ENCODE peak calls at places on chromosomes 6 and 20, in four cellular contexts. I, W, V and C are unnamed samples.

GRCh38 chr6:15320683-15321082 is 74.8 kb downstream of the JARID2 start:
- DNase-seq in I (peak), W (no peak), V (no peak), C (no peak)

GRCh38 chr6:80282913-80283554 is 176.6 kb downstream of the BCKDHB start:
- DNase-seq in I (no peak), W (no peak), V (no peak), C (no peak)

GRCh38 chr20:48759631-48760245 is 68.1 kb downstream of the PREX1 start:
- DNase-seq in I (no peak), W (no peak), V (no peak), C (no peak)

GRCh38 chr6:79168695-79168980 is 65.8 kb downstream of the HMGN3 start:
- DNase-seq in I (peak), W (no peak), V (no peak), C (no peak)

GRCh38 chr6:21836772-21837460 is 243.4 kb downstream of the SOX4 start:
- DNase-seq in I (no peak), W (no peak), V (no peak), C (no peak)

GRCh38 chr20:43915209-43916072 is 789 bp downstream of the TOX2 start:
- DNase-seq in I (peak), W (no peak), V (no peak), C (no peak)

GRCh38 chr6:121590941-121591340 is 155.5 kb downstream of the GJA1 start:
- DNase-seq in I (no peak), W (no peak), V (no peak), C (no peak)

GRCh38 chr6:151321438-151321837 is 69.9 kb downstream of the ZBTB2 start:
- DNase-seq in I (no peak), W (no peak), V (no peak), C (no peak)

GRCh38 chr6:31114970-31115849 is 610 bp downstream of the PSORS1C1 start:
- DNase-seq in I (peak), W (no peak), V (peak), C (peak)

GRCh38 chr6:118559659-118560058 is 11.6 kb downstream of the PLN start:
- DNase-seq in I (no peak), W (no peak), V (no peak), C (no peak)

GRCh38 chr6:157169186-157169585 is 154.1 kb downstream of the TMEM242 start:
- DNase-seq in I (no peak), W (no peak), V (no peak), C (no peak)

GRCh38 chr6:110814488-110815259 is 595 bp downstream of the CDK19 start:
- DNase-seq in I (peak), W (peak), V (peak), C (peak)

GRCh38 chr6:142950291-142950690 is 5.3 kb upstream of the HIVEP2 start:
- DNase-seq in I (no peak), W (no peak), V (no peak), C (no peak)

GRCh38 chr20:47607208-47607613 is 105.5 kb downstream of the NCOA3 start:
- DNase-seq in I (peak), W (no peak), V (no peak), C (peak)

GRCh38 chr6:129575378-129576118 is 134.4 kb downstream of the ARHGAP18 start:
- DNase-seq in I (peak), W (no peak), V (no peak), C (peak)

GRCh38 chr6:153437193-153437592 is 306.1 kb upstream of the RGS17 start:
- DNase-seq in I (no peak), W (no peak), V (no peak), C (no peak)

GRCh38 chr6:126312013-126312665 is 27.8 kb upstream of the CENPW start:
- DNase-seq in I (no peak), W (no peak), V (no peak), C (peak)

GRCh38 chr20:38790210-38791053 is 15.1 kb upstream of the PPP1R16B start:
- DNase-seq in I (peak), W (no peak), V (no peak), C (peak)

GRCh38 chr6:154399097-154399496 is 42.5 kb upstream of the IPCEF1 start:
- DNase-seq in I (no peak), W (no peak), V (no peak), C (no peak)

GRCh38 chr6:157030756-157031155 is 253.6 kb downstream of the ARID1B start:
- DNase-seq in I (no peak), W (no peak), V (no peak), C (no peak)

GRCh38 chr20:44442298-44443070 is 33.2 kb upstream of the TTPAL start:
- DNase-seq in I (no peak), W (no peak), V (no peak), C (peak)

GRCh38 chr6:136563386-136564152 is 13.3 kb upstream of the MAP7 start:
- DNase-seq in I (no peak), W (no peak), V (no peak), C (no peak)

GRCh38 chr6:75098709-75099108 is 107.1 kb downstream of the COL12A1 start:
- DNase-seq in I (peak), W (peak), V (peak), C (peak)

GRCh38 chr6:81997091-81997926 is 244.8 kb upstream of the TENT5A start:
- DNase-seq in I (peak), W (no peak), V (no peak), C (peak)

GRCh38 chr20:710762-711120 is 35.1 kb upstream of the SCRT2 start:
- DNase-seq in I (no peak), W (no peak), V (no peak), C (no peak)

GRCh38 chr20:37343212-37343993 is 2.5 kb upstream of the SRC start:
- DNase-seq in I (no peak), W (no peak), V (no peak), C (no peak)
- H3K27ac ChIP-seq in I (no peak), W (no peak), V (no peak), C (peak)

GRCh38 chr6:144777249-144777648 is 492.1 kb downstream of the UTRN start:
- DNase-seq in I (no peak), W (no peak), V (no peak), C (no peak)

GRCh38 chr6:144778056-144778455 is 492.9 kb downstream of the UTRN start:
- DNase-seq in I (no peak), W (no peak), V (no peak), C (no peak)

GRCh38 chr6:144781836-144782235 is 496.7 kb downstream of the UTRN start:
- DNase-seq in I (no peak), W (no peak), V (no peak), C (no peak)

GRCh38 chr6:144776031-144776819 is 491.1 kb downstream of the UTRN start:
- DNase-seq in I (no peak), W (no peak), V (no peak), C (no peak)

DNA sequence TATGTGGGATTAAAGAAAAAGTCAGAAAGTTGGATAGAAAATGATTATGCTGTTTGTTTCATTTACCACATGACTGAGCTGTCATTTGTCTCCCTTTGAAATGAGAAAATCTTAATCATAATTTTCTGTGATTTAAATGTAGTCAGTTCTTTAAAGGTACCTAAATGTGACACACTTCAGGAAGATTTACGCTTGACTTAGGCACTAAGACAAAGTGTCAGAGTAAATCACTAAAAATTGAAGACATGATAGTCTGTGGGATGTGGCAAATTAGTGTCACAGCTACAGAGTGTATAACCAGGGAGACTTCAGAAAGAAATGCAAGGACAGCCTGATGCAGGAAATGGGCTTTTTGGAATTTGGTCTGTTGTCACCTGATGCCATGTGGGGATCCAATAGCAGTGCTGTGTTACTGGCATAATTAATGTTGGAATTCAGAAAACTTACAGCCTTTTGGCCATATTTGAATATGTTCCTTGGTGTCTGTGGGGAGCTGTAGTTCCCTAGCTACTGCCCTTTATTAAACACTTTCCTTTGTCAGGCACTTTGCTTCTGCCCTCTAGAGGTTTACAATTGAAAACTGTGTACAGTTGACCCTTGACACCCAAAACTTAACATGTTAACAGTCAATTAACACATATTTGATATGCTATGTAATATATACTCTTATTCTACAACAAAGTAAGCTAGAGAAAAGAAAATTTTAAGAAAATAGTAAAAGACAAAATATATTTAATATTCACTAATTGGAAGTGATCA is 493.8 kb downstream of the UTRN start:
- DNase-seq in I (no peak), W (no peak), V (no peak), C (no peak)
- TF ChIP-seq CTCF in I (no peak), W (no peak), V (no peak), C (no peak)

GRCh38 chr20:59147197-59147596 is 16.4 kb upstream of the ZNF831 start:
- DNase-seq in I (no peak), W (no peak), V (no peak), C (no peak)
- H3K27ac ChIP-seq in I (no peak), W (peak), V (peak), C (no peak)

GRCh38 chr20:8404912-8405635 is 273.0 kb downstream of the PLCB1 start:
- DNase-seq in I (no peak), W (no peak), V (no peak), C (no peak)
- TF ChIP-seq CTCF in I (no peak), W (no peak), V (no peak), C (no peak)

GRCh38 chr6:158303210-158303731 is 9.0 kb upstream of the TULP4 start:
- DNase-seq in I (no peak), W (no peak), V (no peak), C (no peak)
- H3K27ac ChIP-seq in I (no peak), W (no peak), V (peak), C (no peak)

GRCh38 chr20:60715172-60715571 is 536.9 kb upstream of the CDH4 start:
- DNase-seq in I (no peak), W (no peak), V (no peak), C (no peak)
- TF ChIP-seq CTCF in I (no peak), W (no peak), V (no peak), C (no peak)